ENCODE peak calls at places on chromosomes 6 and 20, in four cellular contexts. P is stimulated activated naive B cell treated with anti-CD40 and anti-IgM and Interleukin-4, amounts not matched to agents 10 μg/mL and 1 μg/mL and 100 μg/mL, for 72 hours; F is aorta; Y is activated CD8-positive, alpha-beta T cell treated with anti-CD3 and anti-CD28 coated beads for 36 hours. O is an unnamed sample.

GRCh38 chr6:551405-551804 is 105.5 kb downstream of the HUS1B start:
- ATAC-seq in P (peak), Y (peak), F (no peak), O (peak)

GRCh38 chr6:34418367-34418766 is 7.5 kb downstream of the RPS10 start:
- ATAC-seq in F (no peak), Y (no peak), P (no peak), O (no peak)

GRCh38 chr6:1412908-1413307 is 23.5 kb downstream of the FOXF2 start:
- ATAC-seq in Y (no peak), P (no peak), F (no peak), O (no peak)

GRCh38 chr20:24724982-24725533 is 224.0 kb upstream of the CST7 start:
- ATAC-seq in P (no peak), Y (no peak), F (no peak), O (no peak)

GRCh38 chr6:156840606-156841005 is 63.4 kb downstream of the ARID1B start:
- ATAC-seq in F (no peak), Y (peak), P (peak), O (peak)

GRCh38 chr6:158369241-158369640 is 57.0 kb downstream of the TULP4 start:
- ATAC-seq in P (no peak), Y (no peak), F (no peak), O (no peak)

GRCh38 chr6:6545616-6546317 is 42.8 kb upstream of the LY86 start:
- ATAC-seq in Y (no peak), F (no peak), P (peak), O (no peak)

GRCh38 chr6:10510592-10511367 is 10.4 kb upstream of the GCNT2 start:
- ATAC-seq in Y (peak), P (peak), F (peak), O (peak)

GRCh38 chr6:13453771-13454251 is 33.6 kb downstream of the GFOD1 start:
- ATAC-seq in F (no peak), P (peak), Y (peak), O (peak)

GRCh38 chr6:41588083-41588482 is 41.9 kb downstream of the FOXP4 start:
- ATAC-seq in Y (no peak), P (no peak), F (no peak), O (no peak)

GRCh38 chr20:57694481-57694880 is 15.3 kb downstream of the PMEPA1 start:
- ATAC-seq in P (no peak), F (no peak), Y (no peak), O (no peak)

GRCh38 chr6:12891595-12891994 is 175.0 kb downstream of the PHACTR1 start:
- ATAC-seq in F (no peak), P (no peak), Y (no peak), O (no peak)

GRCh38 chr6:114364295-114364694 is 21.5 kb upstream of the HS3ST5 start:
- ATAC-seq in Y (no peak), P (no peak), F (no peak), O (no peak)

GRCh38 chr20:46903937-46904336 is 9.3 kb downstream of the EYA2 start:
- ATAC-seq in P (no peak), F (no peak), Y (no peak), O (no peak)

GRCh38 chr20:22795455-22795854 is 211.1 kb upstream of the FOXA2 start:
- ATAC-seq in P (no peak), Y (no peak), F (no peak), O (no peak)

GRCh38 chr6:133969285-133969946 is 16.4 kb downstream of the TBPL1 start:
- ATAC-seq in F (no peak), P (no peak), Y (peak), O (no peak)

GRCh38 chr6:132962936-132963579 is 148.7 kb downstream of the RPS12 start:
- ATAC-seq in Y (peak), F (peak), P (peak), O (peak)

GRCh38 chr20:51480507-51481270 is 61.8 kb downstream of the NFATC2 start:
- ATAC-seq in F (no peak), P (peak), Y (peak), O (peak)

GRCh38 chr6:167150815-167151557 is 6.8 kb downstream of the GPR31 start:
- ATAC-seq in P (peak), F (no peak), Y (peak), O (peak)

GRCh38 chr6:42963179-42963854 is 2.8 kb downstream of the GNMT start:
- ATAC-seq in F (no peak), Y (peak), P (no peak), O (no peak)